ENCODE peak calls at places on chromosomes 3 and 15, in six cellular contexts. U is CD4-positive, alpha-beta memory T cell; I is heart left ventricle; N is psoas muscle; T is foreskin keratinocyte; F is caudate nucleus. R is an unnamed sample.

GRCh38 chr15:85741021-85741421 is 53.7 kb downstream of the KLHL25 start:
- DNase-seq in U (no peak), I (no peak), N (no peak), T (no peak), F (no peak), R (no peak)

GRCh38 chr3:38114052-38114874 is 22.7 kb downstream of the ACAA1 start:
- DNase-seq in U (no peak), I (peak), N (no peak), T (no peak), F (no peak), R (no peak)

GRCh38 chr3:138740057-138740456 is 94.7 kb downstream of the PIK3CB start:
- DNase-seq in U (no peak), I (no peak), N (no peak), T (no peak), F (no peak), R (no peak)

GRCh38 chr15:53693729-53694533 is 65.5 kb downstream of the WDR72 start:
- DNase-seq in U (no peak), I (no peak), N (no peak), T (no peak), F (no peak), R (no peak)

GRCh38 chr15:31306426-31307269 is 20.0 kb upstream of the KLF13 start:
- DNase-seq in U (no peak), I (peak), N (no peak), T (peak), F (peak), R (peak)

GRCh38 chr3:108250626-108251025 is 28.4 kb upstream of the IFT57 start:
- DNase-seq in U (no peak), I (no peak), N (no peak), T (peak), F (no peak), R (no peak)

GRCh38 chr15:25249236-25250010 is 189.4 kb downstream of the UBE3A start:
- DNase-seq in U (no peak), I (peak), N (no peak), T (no peak), F (no peak), R (no peak)

GRCh38 chr3:51786247-51786646 is 7.2 kb upstream of the IQCF6 start:
- DNase-seq in U (no peak), I (no peak), N (no peak), T (no peak), F (no peak), R (no peak)

GRCh38 chr15:51737538-51738305 is at the start of gene LYSMD2:
- DNase-seq in U (peak), I (peak), N (peak), T (no peak), F (peak), R (peak)

GRCh38 chr3:2967851-2968250 is 142.3 kb downstream of the IL5RA start:
- DNase-seq in U (no peak), I (no peak), N (no peak), T (no peak), F (no peak), R (no peak)

GRCh38 chr3:100662113-100662823 is 47.0 kb upstream of the TFG start:
- DNase-seq in U (peak), I (no peak), N (no peak), T (peak), F (no peak), R (no peak)

GRCh38 chr15:74523982-74524381 is 17.0 kb upstream of the ARID3B start:
- DNase-seq in U (no peak), I (no peak), N (no peak), T (peak), F (no peak), R (no peak)

GRCh38 chr3:160678447-160678846 is 1.5 kb downstream of the ARL14 start:
- DNase-seq in U (no peak), I (no peak), N (no peak), T (no peak), F (no peak), R (no peak)

GRCh38 chr15:72229076-72229946 is 1.7 kb downstream of the PKM start:
- DNase-seq in U (peak), I (no peak), N (no peak), T (no peak), F (no peak), R (no peak)

GRCh38 chr15:50049871-50050270 is 69.2 kb downstream of the ATP8B4 start:
- DNase-seq in U (no peak), I (no peak), N (no peak), T (no peak), F (no peak), R (no peak)

GRCh38 chr15:50053457-50053856 is 65.6 kb downstream of the ATP8B4 start:
- DNase-seq in U (no peak), I (no peak), N (no peak), T (no peak), F (no peak), R (no peak)

GRCh38 chr15:50055333-50056278 is 63.4 kb downstream of the ATP8B4 start:
- DNase-seq in U (no peak), I (no peak), N (no peak), T (no peak), F (no peak), R (no peak)

GRCh38 chr15:50051344-50051743 is 67.7 kb downstream of the ATP8B4 start:
- DNase-seq in U (no peak), I (no peak), N (no peak), T (no peak), F (no peak), R (no peak)

GRCh38 chr15:50051811-50052419 is 67.1 kb downstream of the ATP8B4 start:
- DNase-seq in U (no peak), I (no peak), N (peak), T (peak), F (peak), R (no peak)
- H3K27ac ChIP-seq in U (no peak), I (no peak), N (no peak), T (no peak), F (no peak), R (peak)

DNA sequence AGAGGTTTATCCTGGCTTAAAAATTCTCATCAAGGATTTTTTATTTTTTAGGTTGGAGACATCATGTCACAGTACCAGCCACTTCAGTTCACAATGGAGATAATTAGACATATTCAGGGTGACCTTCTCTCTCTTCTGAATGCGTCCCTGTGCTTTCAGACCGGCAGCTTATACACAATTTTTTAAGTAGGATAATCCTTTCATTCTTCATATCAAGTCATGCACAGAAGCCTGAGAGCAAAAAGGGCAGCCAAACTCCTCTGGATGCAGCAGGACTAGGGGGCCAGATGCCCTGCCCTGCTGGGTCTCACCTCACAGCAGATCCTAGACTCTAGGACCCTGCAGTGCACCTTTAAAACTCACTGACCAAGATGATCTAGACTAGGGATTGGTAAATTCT is 210.4 kb downstream of the ERC2 start:
- DNase-seq in U (no peak), I (no peak), N (no peak), T (no peak), F (no peak), R (no peak)
- H3K27ac ChIP-seq in U (no peak), I (no peak), N (no peak), T (no peak), F (no peak), R (no peak)

DNA sequence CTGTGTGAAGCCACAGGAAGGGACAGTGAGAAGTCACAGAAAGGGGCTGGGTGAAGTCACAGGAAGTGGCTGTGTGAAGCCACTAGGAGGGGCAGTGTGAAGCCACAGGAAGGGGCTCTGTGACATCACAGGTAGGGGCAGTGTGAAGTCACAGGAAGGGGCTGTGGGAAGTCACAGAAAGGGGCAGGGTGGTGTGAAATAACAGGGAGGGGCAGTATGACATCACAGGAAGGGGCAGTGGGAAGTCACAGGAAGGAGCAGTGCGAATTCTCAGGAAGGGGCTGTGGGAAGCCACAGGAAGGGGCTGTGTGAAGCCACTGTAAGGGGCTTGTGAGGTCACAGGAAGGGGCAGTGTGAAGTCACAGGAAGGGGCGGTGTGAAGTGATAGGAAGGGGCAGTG is 35.9 kb downstream of the GASK1A start:
- DNase-seq in U (peak), I (no peak), N (no peak), T (no peak), F (no peak), R (no peak)
- H3K27ac ChIP-seq in U (peak), I (no peak), N (no peak), T (no peak), F (no peak), R (no peak)

DNA sequence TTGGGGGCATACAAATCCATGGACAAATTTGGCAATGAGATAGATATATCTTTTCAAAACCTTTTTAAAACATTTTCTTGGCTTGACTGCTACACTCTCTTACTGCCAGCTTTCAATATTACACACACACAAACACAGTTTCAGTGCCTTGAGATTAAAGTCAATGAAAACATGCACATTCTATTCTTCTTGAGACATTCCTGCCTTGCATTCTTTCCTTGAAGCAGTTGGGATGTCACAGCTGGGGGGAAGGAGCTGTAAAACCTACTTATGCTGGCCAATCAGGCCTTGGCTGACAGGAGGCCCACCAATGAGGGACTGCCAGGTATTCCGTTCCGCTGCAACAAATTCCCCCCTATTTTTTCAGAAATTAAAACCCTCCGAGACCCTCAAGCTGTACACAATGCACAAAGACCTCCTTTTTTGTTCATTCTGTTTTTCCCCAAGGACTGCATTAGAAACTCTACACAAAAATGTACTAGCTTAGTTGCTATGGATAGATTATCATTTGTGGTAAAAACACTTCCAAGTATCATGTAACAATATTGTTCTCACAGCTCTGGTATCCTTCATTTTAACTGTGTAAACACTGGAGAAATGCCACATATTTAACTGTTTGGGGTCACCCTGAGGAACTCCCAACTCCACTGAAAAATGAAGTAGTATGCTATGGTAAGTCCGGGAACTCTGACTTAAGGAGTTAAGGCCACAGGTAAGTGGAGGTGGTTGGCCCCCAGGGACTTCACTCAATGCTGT is 18.5 kb downstream of the FSTL1 start:
- DNase-seq in U (no peak), I (no peak), N (no peak), T (no peak), F (no peak), R (no peak)
- H3K27ac ChIP-seq in U (no peak), I (peak), N (no peak), T (no peak), F (no peak), R (no peak)

GRCh38 chr3:14137004-14137403 is 12.2 kb downstream of the TMEM43 start:
- DNase-seq in U (no peak), I (no peak), N (peak), T (no peak), F (no peak), R (no peak)
- H3K27ac ChIP-seq in U (no peak), I (peak), N (peak), T (no peak), F (no peak), R (no peak)

GRCh38 chr3:177482048-177482741 is 284.9 kb upstream of the TBL1XR1 start:
- DNase-seq in U (no peak), I (no peak), N (no peak), T (no peak), F (no peak), R (no peak)

GRCh38 chr3:177478170-177478859 is 281.0 kb upstream of the TBL1XR1 start:
- DNase-seq in U (no peak), I (no peak), N (no peak), T (peak), F (no peak), R (no peak)

GRCh38 chr3:177476921-177477435 is 279.7 kb upstream of the TBL1XR1 start:
- DNase-seq in U (no peak), I (no peak), N (no peak), T (peak), F (no peak), R (no peak)

GRCh38 chr3:177481329-177481728 is 284.0 kb upstream of the TBL1XR1 start:
- DNase-seq in U (no peak), I (no peak), N (no peak), T (no peak), F (no peak), R (no peak)

DNA sequence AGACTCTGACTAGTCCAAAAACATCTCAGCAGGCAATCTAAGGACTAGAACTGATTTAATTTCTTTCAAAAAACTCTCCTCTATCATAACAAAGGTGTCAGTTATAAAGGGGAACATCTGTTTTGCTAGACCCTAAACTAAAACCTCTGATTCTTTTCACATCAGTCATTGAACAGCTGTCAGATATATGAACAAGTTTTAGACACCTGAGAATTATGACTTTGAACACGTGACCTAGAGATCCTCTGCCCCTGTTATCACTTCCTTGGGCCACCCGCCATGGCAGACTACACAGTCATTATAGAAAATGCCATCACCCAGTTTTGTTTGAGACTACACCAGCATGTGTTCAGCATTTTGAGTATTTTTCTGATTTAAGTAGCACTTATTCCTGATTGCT is 282.3 kb upstream of the TBL1XR1 start:
- DNase-seq in U (no peak), I (no peak), N (no peak), T (no peak), F (no peak), R (no peak)
- H3K27ac ChIP-seq in U (no peak), I (no peak), N (no peak), T (no peak), F (no peak), R (no peak)

GRCh38 chr3:124663690-124664089 is 66.6 kb upstream of the UMPS start:
- DNase-seq in U (no peak), I (no peak), N (no peak), T (peak), F (no peak), R (no peak)
- H3K27ac ChIP-seq in U (no peak), I (no peak), N (no peak), T (no peak), F (no peak), R (no peak)

R was measured in substantia nigra.